ENCODE peak calls at places on chromosomes 3 and 15, in seven cellular contexts. One of them, this sample, is unnamed.

GRCh38 chr3:52800079-52800478 is 5.5 kb downstream of the ITIH3 start:
- DNase-seq in neural progenitor cell: no peak
- DNase-seq in AG10803: peak
- DNase-seq in epithelial cell of esophagus: no peak
- DNase-seq in GM23338: no peak
- DNase-seq in cardiac muscle cell: no peak
- DNase-seq in tibial artery: no peak
- DNase-seq in this sample: no peak

GRCh38 chr3:42631650-42632049 is 21.8 kb upstream of the ZBTB47 start:
- DNase-seq in epithelial cell of esophagus: no peak
- DNase-seq in AG10803: no peak
- DNase-seq in neural progenitor cell: no peak
- DNase-seq in cardiac muscle cell: no peak
- DNase-seq in tibial artery: no peak
- DNase-seq in GM23338: peak
- DNase-seq in this sample: no peak

GRCh38 chr3:25410703-25411102 is 17.4 kb upstream of the RARB start:
- DNase-seq in GM23338: no peak
- DNase-seq in cardiac muscle cell: no peak
- DNase-seq in AG10803: no peak
- DNase-seq in epithelial cell of esophagus: no peak
- DNase-seq in neural progenitor cell: no peak
- DNase-seq in tibial artery: no peak
- DNase-seq in this sample: no peak

GRCh38 chr3:72489916-72490315 is 358.3 kb downstream of the SHQ1 start:
- DNase-seq in neural progenitor cell: no peak
- DNase-seq in tibial artery: no peak
- DNase-seq in GM23338: no peak
- DNase-seq in cardiac muscle cell: no peak
- DNase-seq in AG10803: no peak
- DNase-seq in epithelial cell of esophagus: no peak
- DNase-seq in this sample: no peak

GRCh38 chr15:29129221-29129620 is 140.4 kb downstream of the NSMCE3 start:
- DNase-seq in tibial artery: peak
- DNase-seq in epithelial cell of esophagus: no peak
- DNase-seq in cardiac muscle cell: no peak
- DNase-seq in neural progenitor cell: no peak
- DNase-seq in GM23338: no peak
- DNase-seq in AG10803: no peak
- DNase-seq in this sample: no peak

GRCh38 chr3:115999598-115999997 is 376.3 kb downstream of the GAP43 start:
- DNase-seq in neural progenitor cell: peak
- DNase-seq in cardiac muscle cell: peak
- DNase-seq in AG10803: no peak
- DNase-seq in GM23338: no peak
- DNase-seq in epithelial cell of esophagus: no peak
- DNase-seq in tibial artery: no peak
- DNase-seq in this sample: no peak

GRCh38 chr3:32323605-32324004 is 68.0 kb upstream of the CMTM7 start:
- DNase-seq in AG10803: no peak
- DNase-seq in neural progenitor cell: no peak
- DNase-seq in tibial artery: no peak
- DNase-seq in cardiac muscle cell: no peak
- DNase-seq in GM23338: no peak
- DNase-seq in epithelial cell of esophagus: peak
- DNase-seq in this sample: no peak

GRCh38 chr3:58049143-58049785 is 41.0 kb downstream of the FLNB start:
- DNase-seq in neural progenitor cell: peak
- DNase-seq in cardiac muscle cell: peak
- DNase-seq in tibial artery: peak
- DNase-seq in AG10803: peak
- DNase-seq in epithelial cell of esophagus: peak
- DNase-seq in GM23338: peak
- DNase-seq in this sample: no peak

GRCh38 chr3:194577985-194578905 is 55.0 kb downstream of the TMEM44 start:
- DNase-seq in AG10803: peak
- DNase-seq in neural progenitor cell: no peak
- DNase-seq in GM23338: no peak
- DNase-seq in epithelial cell of esophagus: peak
- DNase-seq in cardiac muscle cell: no peak
- DNase-seq in tibial artery: peak
- DNase-seq in this sample: no peak

GRCh38 chr3:128991355-128991895 is 2.5 kb downstream of the CFAP92 start:
- DNase-seq in AG10803: no peak
- DNase-seq in cardiac muscle cell: no peak
- DNase-seq in epithelial cell of esophagus: no peak
- DNase-seq in neural progenitor cell: no peak
- DNase-seq in GM23338: no peak
- DNase-seq in tibial artery: no peak
- DNase-seq in this sample: no peak

GRCh38 chr15:93037341-93038063 is 51.5 kb downstream of the RGMA start:
- DNase-seq in GM23338: no peak
- DNase-seq in epithelial cell of esophagus: peak
- DNase-seq in tibial artery: peak
- DNase-seq in neural progenitor cell: peak
- DNase-seq in AG10803: peak
- DNase-seq in cardiac muscle cell: peak
- DNase-seq in this sample: peak

GRCh38 chr3:181103605-181104004 is 114.1 kb upstream of the DNAJC19 start:
- DNase-seq in GM23338: peak
- DNase-seq in tibial artery: no peak
- DNase-seq in neural progenitor cell: peak
- DNase-seq in cardiac muscle cell: peak
- DNase-seq in epithelial cell of esophagus: peak
- DNase-seq in AG10803: no peak
- DNase-seq in this sample: no peak

GRCh38 chr3:141878326-141878725 is 1.9 kb downstream of the ATP1B3 start:
- DNase-seq in cardiac muscle cell: no peak
- DNase-seq in tibial artery: no peak
- DNase-seq in AG10803: no peak
- DNase-seq in GM23338: no peak
- DNase-seq in epithelial cell of esophagus: no peak
- DNase-seq in neural progenitor cell: no peak
- DNase-seq in this sample: no peak

GRCh38 chr3:46716461-46717441 is 918 bp downstream of the PRSS50 start:
- DNase-seq in epithelial cell of esophagus: no peak
- DNase-seq in AG10803: no peak
- DNase-seq in neural progenitor cell: no peak
- DNase-seq in GM23338: no peak
- DNase-seq in cardiac muscle cell: no peak
- DNase-seq in tibial artery: peak
- DNase-seq in this sample: peak

GRCh38 chr3:26236511-26236910 is 386.1 kb upstream of the LRRC3B start:
- DNase-seq in neural progenitor cell: no peak
- DNase-seq in AG10803: no peak
- DNase-seq in epithelial cell of esophagus: no peak
- DNase-seq in cardiac muscle cell: no peak
- DNase-seq in tibial artery: no peak
- DNase-seq in GM23338: no peak
- DNase-seq in this sample: no peak

GRCh38 chr15:41559239-41559488 is 152 bp downstream of the TYRO3 start:
- DNase-seq in neural progenitor cell: no peak
- DNase-seq in cardiac muscle cell: no peak
- DNase-seq in epithelial cell of esophagus: no peak
- DNase-seq in AG10803: no peak
- DNase-seq in tibial artery: no peak
- DNase-seq in GM23338: no peak
- DNase-seq in this sample: no peak

GRCh38 chr15:41965441-41966413 is 6.6 kb downstream of the EHD4 start:
- DNase-seq in neural progenitor cell: no peak
- DNase-seq in cardiac muscle cell: peak
- DNase-seq in GM23338: peak
- DNase-seq in AG10803: no peak
- DNase-seq in epithelial cell of esophagus: no peak
- DNase-seq in tibial artery: peak
- DNase-seq in this sample: no peak

GRCh38 chr3:57758686-57759085 is 2.6 kb downstream of the SLMAP start:
- DNase-seq in AG10803: peak
- DNase-seq in neural progenitor cell: no peak
- DNase-seq in GM23338: no peak
- DNase-seq in cardiac muscle cell: no peak
- DNase-seq in tibial artery: no peak
- DNase-seq in epithelial cell of esophagus: no peak
- DNase-seq in this sample: no peak

GRCh38 chr3:142445816-142446254 is 2.0 kb downstream of the XRN1 start:
- DNase-seq in neural progenitor cell: no peak
- DNase-seq in cardiac muscle cell: no peak
- DNase-seq in epithelial cell of esophagus: peak
- DNase-seq in tibial artery: no peak
- DNase-seq in GM23338: no peak
- DNase-seq in AG10803: peak
- DNase-seq in this sample: peak

GRCh38 chr15:43939070-43939469 is 112.3 kb downstream of the WDR76 start:
- DNase-seq in GM23338: peak
- DNase-seq in AG10803: no peak
- DNase-seq in cardiac muscle cell: no peak
- DNase-seq in epithelial cell of esophagus: peak
- DNase-seq in neural progenitor cell: no peak
- DNase-seq in tibial artery: no peak
- DNase-seq in this sample: peak

GRCh38 chr15:78976691-78977090 is 31.8 kb upstream of the CTSH start:
- DNase-seq in tibial artery: no peak
- DNase-seq in cardiac muscle cell: no peak
- DNase-seq in neural progenitor cell: no peak
- DNase-seq in epithelial cell of esophagus: no peak
- DNase-seq in AG10803: no peak
- DNase-seq in GM23338: no peak
- DNase-seq in this sample: peak

GRCh38 chr3:30989266-30989799 is 94.9 kb upstream of the GADL1 start:
- DNase-seq in cardiac muscle cell: no peak
- DNase-seq in AG10803: no peak
- DNase-seq in epithelial cell of esophagus: no peak
- DNase-seq in tibial artery: no peak
- DNase-seq in GM23338: no peak
- DNase-seq in neural progenitor cell: peak
- DNase-seq in this sample: no peak

GRCh38 chr15:70378126-70379031 is 280.7 kb upstream of the TLE3 start:
- DNase-seq in cardiac muscle cell: no peak
- DNase-seq in neural progenitor cell: no peak
- DNase-seq in GM23338: peak
- DNase-seq in epithelial cell of esophagus: no peak
- DNase-seq in AG10803: no peak
- DNase-seq in tibial artery: no peak
- DNase-seq in this sample: no peak
- TF ChIP-seq CTCF in cardiac muscle cell: no peak
- TF ChIP-seq CTCF in neural progenitor cell: no peak
- TF ChIP-seq CTCF in GM23338: no peak
- TF ChIP-seq CTCF in epithelial cell of esophagus: no peak
- TF ChIP-seq CTCF in AG10803: no peak
- TF ChIP-seq CTCF in tibial artery: no peak
- TF ChIP-seq CTCF in this sample: no peak

GRCh38 chr3:12991861-12992281 is 81.4 kb downstream of the IQSEC1 start:
- DNase-seq in AG10803: no peak
- DNase-seq in GM23338: no peak
- DNase-seq in tibial artery: no peak
- DNase-seq in cardiac muscle cell: no peak
- DNase-seq in neural progenitor cell: no peak
- DNase-seq in epithelial cell of esophagus: no peak
- DNase-seq in this sample: no peak

GRCh38 chr3:12993623-12994356 is 79.4 kb downstream of the IQSEC1 start:
- DNase-seq in epithelial cell of esophagus: no peak
- DNase-seq in tibial artery: no peak
- DNase-seq in GM23338: peak
- DNase-seq in neural progenitor cell: peak
- DNase-seq in AG10803: no peak
- DNase-seq in cardiac muscle cell: peak
- DNase-seq in this sample: peak

GRCh38 chr3:12992629-12993021 is 80.6 kb downstream of the IQSEC1 start:
- DNase-seq in GM23338: no peak
- DNase-seq in AG10803: no peak
- DNase-seq in neural progenitor cell: peak
- DNase-seq in tibial artery: no peak
- DNase-seq in epithelial cell of esophagus: no peak
- DNase-seq in cardiac muscle cell: peak
- DNase-seq in this sample: no peak

GRCh38 chr3:12994357-12994606 is 78.9 kb downstream of the IQSEC1 start:
- DNase-seq in tibial artery: peak
- DNase-seq in GM23338: peak
- DNase-seq in AG10803: no peak
- DNase-seq in epithelial cell of esophagus: no peak
- DNase-seq in cardiac muscle cell: no peak
- DNase-seq in neural progenitor cell: peak
- DNase-seq in this sample: peak

DNA sequence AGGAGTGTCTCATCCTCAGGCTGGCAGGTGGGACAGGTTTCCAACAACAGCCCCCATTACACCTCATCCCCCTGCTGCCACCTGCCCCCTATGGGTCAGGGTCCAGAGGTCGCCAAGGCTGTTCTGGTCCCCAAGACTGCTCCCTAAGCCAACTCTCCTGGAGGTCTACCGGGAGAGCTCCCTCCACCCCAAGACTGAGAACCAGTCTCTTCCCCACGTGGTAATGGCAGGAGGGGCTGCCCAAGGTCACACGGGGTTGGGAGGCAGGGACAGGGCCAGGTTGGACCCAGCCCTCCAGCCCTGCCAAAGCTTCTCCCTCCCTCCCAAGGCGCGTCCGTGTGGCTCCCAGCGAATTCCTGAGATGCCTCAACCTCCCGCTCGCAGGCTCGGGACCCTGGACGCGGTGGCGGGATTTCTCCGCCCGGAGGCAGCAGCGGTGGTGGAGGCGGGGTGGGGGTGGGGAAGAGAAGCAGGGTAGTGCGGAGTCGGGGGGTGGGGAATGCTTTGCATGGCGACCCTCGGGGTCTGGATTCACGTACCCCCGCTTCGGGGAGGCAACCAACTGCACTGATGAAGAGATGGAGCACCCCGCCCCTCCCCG is 80.1 kb downstream of the IQSEC1 start:
- DNase-seq in epithelial cell of esophagus: no peak
- DNase-seq in AG10803: peak
- DNase-seq in cardiac muscle cell: peak
- DNase-seq in GM23338: peak
- DNase-seq in tibial artery: no peak
- DNase-seq in neural progenitor cell: peak
- DNase-seq in this sample: no peak
- TF ChIP-seq CTCF in epithelial cell of esophagus: no peak
- TF ChIP-seq CTCF in AG10803: no peak
- TF ChIP-seq CTCF in cardiac muscle cell: no peak
- TF ChIP-seq CTCF in GM23338: peak
- TF ChIP-seq CTCF in tibial artery: no peak
- TF ChIP-seq CTCF in neural progenitor cell: peak
- TF ChIP-seq CTCF in this sample: no peak

GRCh38 chr3:95626107-95626506 is 1188.3 kb upstream of the EPHA6 start:
- DNase-seq in AG10803: no peak
- DNase-seq in cardiac muscle cell: no peak
- DNase-seq in epithelial cell of esophagus: no peak
- DNase-seq in GM23338: no peak
- DNase-seq in neural progenitor cell: no peak
- DNase-seq in tibial artery: no peak
- DNase-seq in this sample: no peak
- TF ChIP-seq CTCF in AG10803: no peak
- TF ChIP-seq CTCF in cardiac muscle cell: no peak
- TF ChIP-seq CTCF in epithelial cell of esophagus: no peak
- TF ChIP-seq CTCF in GM23338: no peak
- TF ChIP-seq CTCF in neural progenitor cell: no peak
- TF ChIP-seq CTCF in tibial artery: no peak
- TF ChIP-seq CTCF in this sample: no peak

GRCh38 chr3:13493867-13494441 is 13.8 kb downstream of the HDAC11 start:
- DNase-seq in tibial artery: peak
- DNase-seq in neural progenitor cell: no peak
- DNase-seq in cardiac muscle cell: no peak
- DNase-seq in AG10803: no peak
- DNase-seq in epithelial cell of esophagus: no peak
- DNase-seq in GM23338: no peak
- DNase-seq in this sample: no peak
- TF ChIP-seq CTCF in tibial artery: no peak
- TF ChIP-seq CTCF in neural progenitor cell: no peak
- TF ChIP-seq CTCF in cardiac muscle cell: no peak
- TF ChIP-seq CTCF in AG10803: no peak
- TF ChIP-seq CTCF in epithelial cell of esophagus: no peak
- TF ChIP-seq CTCF in GM23338: no peak
- TF ChIP-seq CTCF in this sample: no peak

GRCh38 chr3:61172684-61173083 is 78.6 kb downstream of the FHIT start:
- DNase-seq in cardiac muscle cell: peak
- DNase-seq in epithelial cell of esophagus: no peak
- DNase-seq in neural progenitor cell: peak
- DNase-seq in GM23338: peak
- DNase-seq in tibial artery: no peak
- DNase-seq in AG10803: no peak
- DNase-seq in this sample: peak
- TF ChIP-seq CTCF in cardiac muscle cell: no peak
- TF ChIP-seq CTCF in epithelial cell of esophagus: no peak
- TF ChIP-seq CTCF in neural progenitor cell: peak
- TF ChIP-seq CTCF in GM23338: peak
- TF ChIP-seq CTCF in tibial artery: no peak
- TF ChIP-seq CTCF in AG10803: no peak
- TF ChIP-seq CTCF in this sample: peak

This sample was measured in GM20000.